ENCODE peak calls at places on chromosomes 6 and 20, in four cellular contexts. P is heart right ventricle, J is mesenchymal stem cell, M is neural progenitor cell. W is an unnamed sample. For H3K4me1, the result is how much of the 10 kb centered on the place peaks cover.

GRCh38 chr6:30356519-30356918 is 11.6 kb downstream of the RPP21 start:
- DNase-seq in P (no peak), J (no peak), M (no peak), W (no peak)

GRCh38 chr20:10249048-10249770 is 30.6 kb downstream of the SNAP25 start:
- DNase-seq in P (no peak), J (no peak), M (no peak), W (no peak)

GRCh38 chr20:33967126-33967525 is 26.6 kb upstream of the RALY start:
- DNase-seq in P (no peak), J (no peak), M (no peak), W (no peak)

GRCh38 chr6:139515511-139515910 is 141.1 kb upstream of the CITED2 start:
- DNase-seq in P (no peak), J (peak), M (no peak), W (no peak)

GRCh38 chr6:130296854-130297253 is 69.0 kb upstream of the TMEM200A start:
- DNase-seq in P (no peak), J (no peak), M (no peak), W (no peak)

GRCh38 chr6:2109796-2110195 is 135.6 kb downstream of the GMDS start:
- DNase-seq in P (no peak), J (no peak), M (no peak), W (no peak)

GRCh38 chr20:48196486-48196885 is 411.2 kb upstream of the SULF2 start:
- DNase-seq in P (no peak), J (no peak), M (no peak), W (no peak)

GRCh38 chr6:133699986-133700385 is 188.9 kb upstream of the TCF21 start:
- DNase-seq in P (no peak), J (no peak), M (no peak), W (no peak)

GRCh38 chr6:127514396-127515227 is 4.5 kb downstream of the MTCL3 start:
- DNase-seq in P (peak), J (peak), M (peak), W (peak)

GRCh38 chr6:50815436-50816114 is 3.1 kb upstream of the TFAP2B start:
- DNase-seq in P (no peak), J (peak), M (no peak), W (no peak)

GRCh38 chr6:72290620-72291019 is 331.2 kb upstream of the KCNQ5 start:
- DNase-seq in P (no peak), J (no peak), M (no peak), W (no peak)

GRCh38 chr20:7375905-7376304 is 564.4 kb downstream of the HAO1 start:
- DNase-seq in P (no peak), J (peak), M (peak), W (no peak)

GRCh38 chr6:76683985-76684384 is 611.5 kb upstream of the IMPG1 start:
- DNase-seq in P (no peak), J (no peak), M (no peak), W (no peak)

GRCh38 chr6:20873425-20874190 is 339.4 kb downstream of the CDKAL1 start:
- DNase-seq in P (no peak), J (peak), M (peak), W (no peak)

GRCh38 chr6:77447254-77447653 is 16.0 kb downstream of the HTR1B start:
- DNase-seq in P (no peak), J (peak), M (no peak), W (no peak)

GRCh38 chr20:8215516-8215915 is 83.5 kb downstream of the PLCB1 start:
- DNase-seq in P (peak), J (peak), M (no peak), W (no peak)

GRCh38 chr6:144893737-144894151 is 608.6 kb downstream of the UTRN start:
- DNase-seq in P (no peak), J (no peak), M (no peak), W (no peak)

GRCh38 chr20:8431538-8432434 is 299.7 kb downstream of the PLCB1 start:
- DNase-seq in P (peak), J (no peak), M (peak), W (no peak)

GRCh38 chr20:59643616-59644061 is 39.3 kb downstream of the PHACTR3 start:
- DNase-seq in P (no peak), J (no peak), M (no peak), W (no peak)

GRCh38 chr6:170462366-170463020 is 90.6 kb downstream of the PSMB1 start:
- DNase-seq in P (no peak), J (no peak), M (no peak), W (no peak)

GRCh38 chr6:109182590-109182989 is 87.3 kb downstream of the CEP57L1 start:
- DNase-seq in P (no peak), J (no peak), M (no peak), W (no peak)

GRCh38 chr6:149423946-149424440 is 23.9 kb downstream of the SUMO4 start:
- DNase-seq in P (no peak), J (no peak), M (no peak), W (no peak)

GRCh38 chr6:31243508-31243907 is 28.4 kb downstream of the HLA-C start:
- DNase-seq in P (no peak), J (no peak), M (no peak), W (no peak)

GRCh38 chr6:28597217-28597835 is 71.6 kb downstream of the GPX5 start:
- DNase-seq in P (no peak), J (peak), M (peak), W (peak)

GRCh38 chr6:96007663-96008062 is 8.1 kb upstream of the FUT9 start:
- DNase-seq in P (no peak), J (no peak), M (no peak), W (no peak)

GRCh38 chr20:62924567-62925419 is 1.5 kb downstream of the DIDO1 start:
- DNase-seq in P (no peak), J (peak), M (no peak), W (peak)

GRCh38 chr20:33169176-33169794 is 1.3 kb downstream of the BPIFA2 start:
- DNase-seq in P (no peak), J (no peak), M (peak), W (peak)

GRCh38 chr6:138162104-138162946 is 586 bp downstream of the ARFGEF3 start:
- DNase-seq in P (no peak), J (peak), M (peak), W (no peak)

DNA sequence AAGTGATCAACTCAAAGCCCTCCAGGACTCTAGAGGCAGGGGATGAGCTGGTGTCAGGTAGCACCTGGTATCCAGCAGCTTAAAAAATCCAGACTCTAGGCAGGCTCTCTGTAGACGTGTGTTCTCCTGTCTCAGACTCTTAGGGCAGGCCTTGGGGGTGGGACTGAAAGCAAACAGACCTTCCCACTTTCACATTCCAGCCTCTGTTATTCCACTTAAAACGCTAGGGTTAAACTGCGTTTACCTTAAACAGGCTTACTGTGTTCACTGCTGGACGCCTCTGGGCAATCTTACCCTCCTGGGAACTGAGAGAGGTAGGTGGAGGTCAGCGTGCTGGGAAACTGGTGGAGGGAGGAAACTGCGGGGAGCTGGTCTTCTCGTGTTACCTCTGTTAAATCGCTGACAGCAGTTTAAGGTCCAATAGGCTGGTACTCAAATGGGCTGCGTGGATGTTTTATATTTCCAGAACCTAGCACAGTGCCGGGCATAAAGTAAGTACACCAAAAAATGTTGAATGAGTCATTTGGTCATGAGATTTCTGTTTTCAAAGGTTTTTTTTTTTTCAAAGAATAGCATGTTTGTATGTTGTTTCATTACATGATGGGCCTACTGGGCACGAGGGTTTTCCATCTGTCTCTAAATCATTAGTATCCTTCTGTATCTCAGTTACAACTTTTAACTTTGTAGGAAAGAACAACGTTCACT is at the start of gene GCNT2:
- DNase-seq in P (no peak), J (peak), M (peak), W (peak)
- H3K4me3 ChIP-seq in P (peak), J (no peak), M (peak), W (no peak)

GRCh38 chr6:35729349-35729678 is 7.5 kb upstream of the ARMC12 start:
- DNase-seq in P (no peak), J (no peak), M (no peak), W (no peak)

GRCh38 chr6:35727935-35728662 is 8.7 kb upstream of the ARMC12 start:
- DNase-seq in P (peak), J (peak), M (peak), W (peak)

GRCh38 chr6:35727206-35727934 is 9.5 kb upstream of the ARMC12 start:
- DNase-seq in P (peak), J (peak), M (peak), W (peak)

GRCh38 chr6:35729722-35730121 is 7.1 kb upstream of the ARMC12 start:
- DNase-seq in P (no peak), J (no peak), M (no peak), W (no peak)

DNA sequence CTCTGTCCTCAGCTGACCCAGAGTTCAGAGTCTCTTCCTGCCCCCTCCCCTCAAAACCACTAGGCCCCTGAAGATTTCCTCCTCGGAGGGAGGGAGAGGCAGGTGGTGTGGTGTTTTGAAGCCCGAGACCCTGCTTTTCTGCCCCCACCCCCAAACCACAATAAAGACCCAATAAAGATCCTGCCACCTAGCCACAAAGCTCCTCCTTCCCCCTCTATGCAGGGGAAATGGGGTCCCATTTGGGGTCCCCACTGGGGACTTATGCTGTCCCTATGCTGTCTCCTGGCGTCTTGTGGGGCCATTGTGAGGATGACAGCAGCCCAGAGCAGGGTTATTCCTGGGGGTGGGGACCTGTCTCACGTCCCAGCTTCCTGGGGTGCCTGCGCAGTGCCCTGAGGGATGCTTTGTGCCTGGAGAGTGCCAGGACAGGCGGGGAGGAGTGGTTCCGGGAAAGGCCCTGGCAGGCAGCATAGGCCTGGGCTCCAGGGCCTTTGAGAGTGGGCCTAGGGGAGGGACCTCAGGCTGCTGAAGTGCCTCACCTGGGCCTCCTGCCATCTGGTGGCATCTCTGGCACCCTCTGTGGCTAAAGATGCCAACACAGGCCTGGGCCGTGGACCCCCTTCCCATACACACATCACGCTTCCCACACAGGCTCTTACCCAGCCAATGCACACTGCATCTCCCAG is 8.0 kb upstream of the ARMC12 start:
- DNase-seq in P (peak), J (no peak), M (no peak), W (no peak)
- H3K4me1 ChIP-seq in P (under half), J (under half), M (half or more), W (under half)

GRCh38 chr20:3764659-3765058 is 2.9 kb downstream of the ADISSP start:
- DNase-seq in P (no peak), J (no peak), M (no peak), W (no peak)
- H3K4me3 ChIP-seq in P (no peak), J (no peak), M (no peak), W (no peak)

DNA sequence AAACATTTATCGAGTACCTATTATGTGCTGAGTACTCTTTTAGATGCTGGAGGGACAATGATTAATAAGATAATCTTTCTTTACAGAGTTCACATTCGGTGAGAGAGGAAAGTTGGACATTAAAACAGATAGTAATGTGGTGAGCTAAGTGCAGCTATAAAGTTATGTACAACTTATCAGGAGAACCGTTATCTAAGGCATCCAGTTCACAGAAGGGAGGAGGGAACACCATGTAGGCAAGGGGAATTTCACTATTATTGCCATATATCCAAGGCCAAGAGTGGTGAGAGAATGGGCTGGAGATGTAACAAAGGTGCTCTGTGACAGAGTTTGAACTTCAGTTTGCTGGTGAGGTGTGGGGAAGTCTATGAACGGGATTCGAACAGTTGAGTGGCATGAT is 105.8 kb downstream of the CARMIL1 start:
- DNase-seq in P (no peak), J (no peak), M (no peak), W (no peak)
- H3K4me1 ChIP-seq in P (under half), J (under half), M (under half), W (under half)

DNA sequence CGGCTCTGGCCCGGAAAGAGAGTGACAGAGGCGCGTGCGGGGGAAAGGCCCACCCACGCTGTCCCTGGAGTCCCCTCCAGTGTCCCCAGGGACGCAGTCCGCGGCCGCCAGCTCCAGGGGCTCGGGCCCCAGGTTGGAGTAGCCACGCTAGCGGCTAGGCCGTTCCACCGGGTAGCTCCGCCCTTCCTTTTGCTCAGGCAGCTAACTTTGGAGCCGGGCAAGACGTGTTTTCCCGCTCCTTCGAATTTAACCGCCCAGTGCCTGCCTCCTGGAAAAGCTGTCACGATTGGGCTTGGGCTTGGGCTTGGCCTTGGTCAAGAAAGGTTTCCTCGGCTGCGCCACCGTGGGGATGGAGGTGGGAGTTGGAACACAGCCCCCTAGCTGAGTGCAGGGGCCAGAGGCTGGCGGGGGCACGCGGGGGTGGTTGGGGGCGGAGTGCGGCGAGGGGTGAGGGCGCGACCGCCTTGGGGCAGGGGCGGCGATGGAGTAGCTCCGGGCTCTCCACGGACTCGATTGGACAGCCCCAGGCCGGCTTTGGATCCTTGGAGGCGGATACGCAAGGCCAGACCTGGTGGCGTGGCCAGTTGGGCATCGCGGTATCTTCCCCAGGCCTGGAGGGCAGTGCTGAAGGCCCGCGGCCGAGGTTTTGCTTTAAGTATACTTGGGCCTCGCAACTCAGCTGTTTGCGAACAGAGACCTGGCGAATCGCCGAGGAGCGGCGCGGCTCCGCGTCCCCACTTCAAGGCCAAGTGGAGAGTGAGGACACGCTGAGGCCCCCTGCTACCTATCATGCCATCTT is 4.5 kb downstream of the LINC00237 start:
- DNase-seq in P (no peak), J (no peak), M (peak), W (no peak)
- H3K4me3 ChIP-seq in P (peak), J (peak), M (peak), W (no peak)

GRCh38 chr6:16653226-16653625 is 108.0 kb downstream of the ATXN1 start:
- DNase-seq in P (no peak), J (no peak), M (no peak), W (no peak)
- H3K4me1 ChIP-seq in P (under half), J (under half), M (under half), W (under half)

GRCh38 chr6:43076928-43077809 is 1.1 kb downstream of the PTK7 start:
- DNase-seq in P (no peak), J (peak), M (peak), W (peak)

GRCh38 chr6:43075791-43076092 is 372 bp upstream of the PTK7 start:
- DNase-seq in P (no peak), J (no peak), M (no peak), W (no peak)

GRCh38 chr6:43076093-43076927 is at the start of gene PTK7:
- DNase-seq in P (peak), J (peak), M (peak), W (peak)

GRCh38 chr6:43078651-43079050 is 2.5 kb downstream of the PTK7 start:
- DNase-seq in P (no peak), J (peak), M (no peak), W (no peak)

GRCh38 chr6:43077981-43078411 is 1.9 kb downstream of the PTK7 start:
- DNase-seq in P (no peak), J (peak), M (peak), W (no peak)
- H3K4me3 ChIP-seq in P (no peak), J (peak), M (peak), W (peak)

GRCh38 chr6:24522090-24522820 is 27.5 kb downstream of the ALDH5A1 start:
- DNase-seq in P (no peak), J (no peak), M (no peak), W (no peak)

GRCh38 chr6:24520929-24521546 is 26.3 kb downstream of the ALDH5A1 start:
- DNase-seq in P (peak), J (peak), M (peak), W (peak)

GRCh38 chr6:24522821-24523175 is 28.0 kb downstream of the ALDH5A1 start:
- DNase-seq in P (no peak), J (no peak), M (no peak), W (no peak)

GRCh38 chr6:24524329-24524728 is 29.6 kb downstream of the ALDH5A1 start:
- DNase-seq in P (no peak), J (no peak), M (no peak), W (no peak)

DNA sequence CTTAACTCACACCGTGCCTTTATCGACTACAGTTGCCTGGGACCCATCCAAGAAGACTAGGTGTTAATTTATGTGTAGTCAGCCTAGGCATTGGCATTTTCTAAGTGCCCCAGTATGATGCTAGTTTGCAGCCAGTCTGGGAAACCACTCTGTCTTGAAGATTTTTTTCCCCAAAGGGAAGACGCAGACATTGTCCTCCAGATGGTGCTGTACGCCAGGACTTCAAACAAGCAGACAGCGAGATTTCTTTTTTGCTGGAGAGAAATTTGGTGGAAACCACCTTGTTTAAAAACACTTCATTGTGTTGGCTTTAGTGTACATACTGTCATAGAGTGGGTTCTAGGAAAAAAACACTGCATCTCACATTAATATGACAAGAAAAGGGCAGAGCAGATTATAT is 30.0 kb downstream of the ALDH5A1 start:
- DNase-seq in P (no peak), J (peak), M (peak), W (peak)
- H3K4me1 ChIP-seq in P (under half), J (under half), M (under half), W (under half)

GRCh38 chr6:41921712-41921998 is 356 bp downstream of the BYSL start:
- DNase-seq in P (no peak), J (no peak), M (no peak), W (no peak)

GRCh38 chr6:41917528-41917927 is 3.4 kb downstream of the MED20 start:
- DNase-seq in P (no peak), J (peak), M (no peak), W (no peak)

GRCh38 chr6:41922154-41922553 is 855 bp downstream of the BYSL start:
- DNase-seq in P (no peak), J (peak), M (no peak), W (no peak)

DNA sequence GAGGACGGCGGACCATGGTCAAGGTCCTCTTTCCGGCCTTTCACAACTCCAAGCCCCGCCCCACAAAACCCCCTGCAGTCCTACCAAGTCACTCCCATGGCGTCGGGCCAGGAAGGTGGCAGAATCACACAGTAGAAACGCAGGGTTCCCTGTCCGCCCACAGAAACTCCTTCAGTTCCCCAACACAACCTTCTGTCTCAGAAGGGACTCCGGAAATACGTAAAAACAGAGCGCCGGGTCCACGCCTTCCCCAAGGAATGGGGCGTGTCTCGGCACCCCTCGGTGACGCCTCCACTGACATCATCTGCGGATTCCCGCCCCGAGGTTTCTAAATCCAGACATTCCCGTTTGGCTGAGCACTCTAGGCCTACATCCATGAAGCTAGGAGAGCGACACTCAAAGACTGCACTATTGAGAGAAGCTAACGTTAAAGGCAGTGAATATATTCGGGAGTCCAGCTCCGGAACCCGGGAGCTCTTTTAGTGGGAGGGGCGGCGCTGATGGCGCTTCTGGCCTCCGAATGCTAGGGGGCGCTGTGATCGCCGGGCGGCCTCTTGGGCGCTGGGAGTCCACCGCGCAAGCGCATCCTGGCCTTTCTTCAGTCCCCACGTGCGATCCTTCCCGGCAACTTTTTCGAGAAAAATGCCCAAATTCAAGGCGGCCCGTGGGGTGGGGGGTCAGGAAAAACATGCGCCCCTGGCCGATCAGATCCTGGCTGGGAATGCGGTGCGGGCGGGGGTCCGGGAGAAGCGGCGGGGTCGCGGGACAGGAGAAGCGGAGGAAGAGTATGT is at the start of the genes BYSL and MED20:
- DNase-seq in P (peak), J (peak), M (peak), W (peak)
- H3K4me3 ChIP-seq in P (peak), J (peak), M (peak), W (peak)